ENCODE peak calls at places on chromosomes 16 and 17, in ten cellular contexts. E is ascending aorta; D is activated CD4-positive, alpha-beta T cell treated with anti-CD3 and anti-CD28 coated beads, Interleukin-2, amount 50 U/mL, for 48 hours; A is HS-5; B is CD4-positive, alpha-beta T cell; X is kidney tubule cell; F is neural progenitor cell; T is bronchial epithelial cell; V is activated naive CD4-positive, alpha-beta T cell; J is CD4-positive, CD25-positive, alpha-beta regulatory T cell. G is an unnamed sample.

GRCh38 chr17:62627904-62628603 is 584 bp downstream of the MRC2 start:
- DNase-seq in E (peak; percentile 80), D (peak; percentile 59), A (peak; percentile 45), B (no peak), X (peak; percentile 30), F (peak; percentile 48), T (no peak), V (no peak), J (no peak), G (no peak)

GRCh38 chr17:57396515-57396921 is 140.2 kb downstream of the MSI2 start:
- DNase-seq in E (no peak), D (no peak), A (no peak), B (no peak), X (no peak), F (no peak), T (no peak), V (no peak), J (no peak), G (no peak)

GRCh38 chr17:80785477-80786178 is 206.0 kb upstream of the CHMP6 start:
- DNase-seq in E (peak; percentile 56), D (peak; percentile 66), A (no peak), B (no peak), X (no peak), F (no peak), T (no peak), V (no peak), J (no peak), G (no peak)

GRCh38 chr17:81908793-81909192 is 2.4 kb downstream of the PCYT2 start:
- DNase-seq in E (no peak), D (no peak), A (no peak), B (no peak), X (no peak), F (no peak), T (no peak), V (no peak), J (no peak), G (no peak)

GRCh38 chr16:69859105-69859969 is 91.8 kb upstream of the CLEC18A start:
- DNase-seq in E (no peak), D (no peak), A (no peak), B (no peak), X (peak; percentile 40), F (peak; percentile 79), T (peak; percentile 42), V (no peak), J (no peak), G (no peak)

GRCh38 chr17:40364121-40364861 is at the start of gene GJD3:
- DNase-seq in E (no peak), D (no peak), A (no peak), B (no peak), X (no peak), F (peak; percentile 57), T (no peak), V (no peak), J (no peak), G (no peak)

GRCh38 chr17:9360610-9361571 is 214.7 kb downstream of the STX8 start:
- DNase-seq in E (peak; percentile 68), D (no peak), A (peak; percentile 59), B (no peak), X (peak; percentile 60), F (no peak), T (peak; percentile 70), V (no peak), J (no peak), G (no peak)

GRCh38 chr16:85542548-85542927 is 70.6 kb upstream of the GSE1 start:
- DNase-seq in E (no peak), D (no peak), A (no peak), B (no peak), X (no peak), F (no peak), T (no peak), V (no peak), J (no peak), G (no peak)

GRCh38 chr17:43434902-43435319 is 36.1 kb downstream of the ARL4D start:
- DNase-seq in E (no peak), D (no peak), A (no peak), B (no peak), X (peak; percentile 99), F (no peak), T (peak; percentile 67), V (no peak), J (no peak), G (no peak)

GRCh38 chr17:77451271-77451893 is 310.6 kb downstream of the SEC14L1 start:
- DNase-seq in E (peak; percentile 75), D (peak; percentile 77), A (no peak), B (peak; percentile 78), X (peak; percentile 74), F (peak; percentile 97), T (no peak), V (no peak), J (peak; percentile 73), G (no peak)

GRCh38 chr17:75645501-75645888 is 12.3 kb downstream of the SMIM5 start:
- DNase-seq in E (no peak), D (no peak), A (no peak), B (no peak), X (peak; percentile 98), F (no peak), T (peak; percentile 100), V (no peak), J (no peak), G (no peak)

GRCh38 chr16:84036982-84037425 is 5.6 kb downstream of the SLC38A8 start:
- DNase-seq in E (no peak), D (no peak), A (no peak), B (no peak), X (no peak), F (no peak), T (no peak), V (no peak), J (no peak), G (no peak)

GRCh38 chr17:17467021-17467420 is 9.8 kb upstream of the MED9 start:
- DNase-seq in E (no peak), D (no peak), A (no peak), B (no peak), X (no peak), F (peak; percentile 49), T (no peak), V (no peak), J (no peak), G (no peak)

GRCh38 chr16:346587-346986 is 5.9 kb downstream of the AXIN1 start:
- DNase-seq in E (no peak), D (no peak), A (no peak), B (no peak), X (peak; percentile 60), F (peak; percentile 1), T (peak; percentile 92), V (no peak), J (no peak), G (no peak)

GRCh38 chr17:39661744-39662541 is 3.2 kb upstream of the TCAP start:
- DNase-seq in E (no peak), D (no peak), A (no peak), B (no peak), X (no peak), F (no peak), T (no peak), V (no peak), J (no peak), G (no peak)

GRCh38 chr17:80441133-80441578 is 26.2 kb downstream of the ENDOV start:
- DNase-seq in E (no peak), D (peak; percentile 53), A (no peak), B (peak; percentile 63), X (no peak), F (peak; percentile 92), T (no peak), V (no peak), J (peak; percentile 52), G (no peak)

GRCh38 chr16:2527071-2527783 is 4.0 kb downstream of the CEMP1 start:
- DNase-seq in E (no peak), D (no peak), A (no peak), B (no peak), X (no peak), F (no peak), T (no peak), V (no peak), J (no peak), G (no peak)

GRCh38 chr16:2751577-2752034 is 832 bp upstream of the SRRM2 start:
- DNase-seq in E (no peak), D (no peak), A (no peak), B (no peak), X (no peak), F (no peak), T (no peak), V (no peak), J (no peak), G (no peak)

GRCh38 chr17:78759203-78759968 is 22.7 kb downstream of the CYTH1 start:
- DNase-seq in E (no peak), D (no peak), A (no peak), B (peak; percentile 82), X (no peak), F (no peak), T (no peak), V (no peak), J (peak; percentile 91), G (no peak)

GRCh38 chr17:17443173-17443572 is 33.6 kb upstream of the MED9 start:
- DNase-seq in E (no peak), D (no peak), A (no peak), B (no peak), X (no peak), F (no peak), T (peak; percentile 39), V (no peak), J (no peak), G (no peak)

GRCh38 chr17:75875940-75876189 is 2.5 kb downstream of the TRIM47 start:
- DNase-seq in E (no peak), D (no peak), A (no peak), B (no peak), X (no peak), F (no peak), T (no peak), V (no peak), J (no peak), G (no peak)

GRCh38 chr16:2032285-2033056 is 5.8 kb downstream of the NHERF2 start:
- DNase-seq in E (no peak), D (no peak), A (no peak), B (no peak), X (no peak), F (no peak), T (no peak), V (no peak), J (no peak), G (no peak)

GRCh38 chr17:2175294-2175628 is 120.4 kb downstream of the HIC1 start:
- DNase-seq in E (no peak), D (no peak), A (no peak), B (no peak), X (no peak), F (no peak), T (no peak), V (no peak), J (no peak), G (no peak)

GRCh38 chr17:69523252-69523861 is 108.9 kb downstream of the MAP2K6 start:
- DNase-seq in E (peak; percentile 61), D (no peak), A (peak; percentile 39), B (no peak), X (peak; percentile 56), F (peak; percentile 58), T (peak; percentile 54), V (no peak), J (no peak), G (no peak)

GRCh38 chr17:50932584-50932901 is 66.4 kb upstream of the TOB1 start:
- DNase-seq in E (no peak), D (no peak), A (no peak), B (no peak), X (no peak), F (no peak), T (no peak), V (no peak), J (no peak), G (no peak)

GRCh38 chr16:2366660-2367309 is 26.3 kb upstream of the ABCA3 start:
- DNase-seq in E (no peak), D (peak; percentile 2), A (no peak), B (no peak), X (no peak), F (no peak), T (no peak), V (no peak), J (no peak), G (no peak)

GRCh38 chr16:12618515-12618914 is 185.2 kb downstream of the CPPED1 start:
- DNase-seq in E (no peak), D (no peak), A (no peak), B (no peak), X (peak; percentile 85), F (no peak), T (no peak), V (no peak), J (no peak), G (peak; percentile 74)

GRCh38 chr16:48076455-48077012 is 79.3 kb downstream of the ABCC12 start:
- DNase-seq in E (no peak), D (no peak), A (no peak), B (no peak), X (peak; percentile 43), F (no peak), T (peak; percentile 32), V (no peak), J (no peak), G (no peak)

G was measured in esophagus muscularis mucosa.